ENCODE peak calls at places on chromosomes 7 and 10, in six cellular contexts. M is IMR-90, H is A549, L is GM12878, C is K562, Q is HepG2. U is an unnamed sample.

GRCh38 chr7:91866599-91867148 is 13.8 kb downstream of the MTERF1 start:
- DNase-seq in L (no peak), Q (no peak), C (no peak), M (no peak), H (no peak), U (no peak)

GRCh38 chr10:29915116-29915785 is 144.1 kb downstream of the JCAD start:
- DNase-seq in L (no peak), H (no peak), C (no peak), M (no peak), Q (no peak), U (no peak)

GRCh38 chr7:38321515-38321944 is 48.1 kb upstream of the TARP start:
- DNase-seq in L (no peak), Q (no peak), C (no peak), H (no peak), M (peak; percentile 82), U (no peak)

GRCh38 chr7:34160261-34160752 is 255.0 kb downstream of the BMPER start:
- DNase-seq in M (peak; percentile 92), L (no peak), H (no peak), Q (no peak), C (no peak), U (no peak)

GRCh38 chr7:12706900-12707536 is 19.6 kb downstream of the ARL4A start:
- DNase-seq in L (no peak), C (no peak), H (peak; percentile 59), M (peak; percentile 84), Q (no peak), U (no peak)

GRCh38 chr7:1235501-1236131 is 2.9 kb downstream of the UNCX start:
- DNase-seq in L (no peak), Q (no peak), M (no peak), H (peak; percentile 54), C (no peak), U (no peak)

GRCh38 chr7:34091330-34091917 is 186.1 kb downstream of the BMPER start:
- DNase-seq in Q (peak; percentile 38), L (no peak), H (peak; percentile 53), C (peak; percentile 29), M (peak; percentile 69), U (peak; percentile 33)

GRCh38 chr7:706721-707120 is 19.8 kb upstream of the DNAAF5 start:
- DNase-seq in C (no peak), Q (no peak), H (no peak), M (no peak), L (no peak), U (no peak)

GRCh38 chr7:131602994-131603372 is 46.6 kb upstream of the PODXL start:
- DNase-seq in Q (no peak), H (no peak), L (no peak), C (no peak), M (no peak), U (no peak)

GRCh38 chr10:92891885-92892705 is 43.8 kb downstream of the EXOC6 start:
- DNase-seq in H (peak; percentile 95), Q (peak; percentile 96), L (no peak), M (peak; percentile 91), C (peak; percentile 77), U (peak; percentile 6)

GRCh38 chr7:139673230-139673629 is 104.6 kb downstream of the HIPK2 start:
- DNase-seq in L (peak; percentile 90), Q (no peak), C (no peak), M (no peak), H (no peak), U (peak; percentile 61)

GRCh38 chr10:86262671-86263165 is 103.9 kb downstream of the GRID1 start:
- DNase-seq in L (no peak), H (no peak), M (no peak), Q (no peak), C (no peak), U (no peak)

GRCh38 chr7:7157177-7157886 is 25.0 kb upstream of the C1GALT1 start:
- DNase-seq in L (peak; percentile 45), Q (no peak), M (peak; percentile 58), H (no peak), C (no peak), U (no peak)

GRCh38 chr10:78589687-78590086 is 479.1 kb upstream of the ZMIZ1 start:
- DNase-seq in M (no peak), L (no peak), Q (peak; percentile 87), H (no peak), C (no peak), U (no peak)

GRCh38 chr7:50562126-50562525 is 3.1 kb downstream of the DDC start:
- DNase-seq in M (no peak), C (peak; percentile 12), H (no peak), L (no peak), Q (no peak), U (no peak)

GRCh38 chr10:6069101-6069931 is 7.1 kb upstream of the IL2RA start:
- DNase-seq in M (no peak), H (no peak), L (no peak), Q (no peak), C (no peak), U (no peak)

GRCh38 chr7:47326220-47326619 is 255.7 kb downstream of the TNS3 start:
- DNase-seq in Q (peak; percentile 7), L (no peak), C (no peak), H (no peak), M (peak; percentile 90), U (no peak)

GRCh38 chr10:133378251-133379096 is 588 bp upstream of the PAOX start:
- DNase-seq in L (no peak), H (peak; percentile 45), Q (peak; percentile 46), C (peak; percentile 56), M (peak; percentile 32), U (peak; percentile 82)

GRCh38 chr7:22563115-22563514 is 63.1 kb upstream of the STEAP1B start:
- DNase-seq in H (no peak), L (no peak), C (peak; percentile 79), Q (no peak), M (peak; percentile 7), U (no peak)

GRCh38 chr7:2934211-2934731 is 90.2 kb upstream of the GNA12 start:
- DNase-seq in H (peak; percentile 75), M (peak; percentile 70), L (no peak), Q (no peak), C (no peak), U (peak; percentile 32)

GRCh38 chr7:89837515-89837914 is 316.8 kb upstream of the STEAP1 start:
- DNase-seq in H (no peak), C (no peak), L (no peak), Q (no peak), M (no peak), U (no peak)

GRCh38 chr10:12202230-12202629 is 6.2 kb downstream of the CDC123 start:
- DNase-seq in H (no peak), C (no peak), L (no peak), M (no peak), Q (no peak), U (no peak)

GRCh38 chr10:128695931-128696330 is 569.7 kb upstream of the MKI67 start:
- DNase-seq in M (no peak), H (no peak), L (no peak), C (no peak), Q (no peak), U (no peak)
- TF ChIP-seq SMC3 in M (no peak), H (no peak), L (no peak), C (no peak), Q (no peak), U (no peak)

GRCh38 chr7:79241288-79242055 is 212.0 kb downstream of the MAGI2 start:
- DNase-seq in C (no peak), H (no peak), Q (no peak), L (no peak), M (peak; percentile 82), U (no peak)
- TF ChIP-seq SMC3 in C (no peak), H (no peak), Q (no peak), L (no peak), M (no peak), U (no peak)

GRCh38 chr10:110535958-110536891 is 31.3 kb upstream of the SMC3 start:
- DNase-seq in C (peak; percentile 54), L (peak; percentile 87), M (peak; percentile 92), H (no peak), Q (peak; percentile 20), U (no peak)
- TF ChIP-seq SMC3 in C (peak; percentile 72), L (peak; percentile 46), M (peak; percentile 33), H (peak; percentile 37), Q (peak; percentile 63), U (peak; percentile 53)

DNA sequence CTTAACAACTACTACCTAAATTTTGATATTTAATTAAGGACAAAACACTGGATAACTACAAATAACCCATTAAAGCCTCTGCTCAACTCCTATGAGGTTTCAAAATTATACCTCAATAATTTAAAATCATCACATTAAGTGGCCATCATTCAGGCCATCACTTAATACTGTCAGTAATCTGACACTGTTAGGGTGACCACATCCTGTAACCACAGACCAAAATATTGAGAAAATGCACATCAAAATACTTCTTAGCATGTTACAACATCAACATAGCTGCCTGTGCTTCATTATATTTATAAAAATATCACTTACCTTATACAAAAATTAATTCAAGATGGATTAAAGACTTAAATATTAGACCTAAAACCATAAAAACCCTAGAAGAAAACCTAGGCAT is 23.3 kb downstream of the SEM1 start:
- DNase-seq in C (no peak), H (no peak), L (no peak), M (no peak), Q (no peak), U (no peak)
- TF ChIP-seq SMC3 in C (no peak), H (no peak), L (no peak), M (no peak), Q (no peak), U (no peak)

GRCh38 chr7:4255336-4255735 is 426.8 kb upstream of the FOXK1 start:
- DNase-seq in L (no peak), H (no peak), C (no peak), M (no peak), Q (no peak), U (no peak)
- TF ChIP-seq SMC3 in L (no peak), H (no peak), C (no peak), M (no peak), Q (no peak), U (no peak)

DNA sequence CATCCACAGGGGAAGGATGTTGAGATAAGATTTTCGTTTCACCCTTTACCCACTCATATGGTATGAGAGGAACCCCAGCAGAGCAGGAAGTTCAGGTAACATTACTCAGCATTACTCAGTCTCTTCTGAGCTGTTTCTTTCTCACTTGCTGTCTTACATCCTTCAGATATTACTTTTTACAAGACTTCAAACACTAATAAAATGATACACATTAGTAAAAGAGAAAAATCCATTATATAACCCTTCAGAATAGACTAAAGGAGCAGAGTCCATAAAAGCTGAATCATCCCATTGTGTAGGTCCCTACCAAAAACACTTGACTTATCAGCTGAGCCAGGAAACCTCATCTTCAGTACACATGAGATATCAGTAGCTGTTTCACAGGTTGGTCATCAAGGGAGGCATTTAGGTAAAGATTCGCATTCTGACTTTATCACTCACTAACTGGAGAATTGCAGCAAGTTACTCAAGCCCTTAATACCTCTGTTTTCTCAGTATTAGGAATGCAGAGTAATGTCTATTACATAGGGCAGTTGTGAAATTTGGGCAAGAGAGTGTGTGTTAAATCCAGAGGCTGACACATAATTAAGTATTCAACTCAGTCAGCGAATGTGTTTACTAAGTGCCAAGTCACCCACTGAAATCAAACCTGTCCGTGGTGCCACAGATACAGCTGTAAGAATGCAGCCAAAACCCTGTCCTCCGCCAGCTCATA is 44.7 kb downstream of the KLF6 start:
- DNase-seq in Q (peak; percentile 98), L (no peak), M (peak; percentile 76), H (peak; percentile 80), C (peak; percentile 71), U (no peak)
- TF ChIP-seq SMC3 in Q (no peak), L (no peak), M (no peak), H (peak; percentile 34), C (no peak), U (no peak)

GRCh38 chr10:112970036-112970435 is 20.0 kb downstream of the TCF7L2 start:
- DNase-seq in H (no peak), Q (no peak), M (peak; percentile 35), C (no peak), L (no peak), U (no peak)
- TF ChIP-seq SMC3 in H (no peak), Q (no peak), M (no peak), C (no peak), L (no peak), U (no peak)